ENCODE peak calls at places on chromosomes 4 and X, in four cellular contexts. Q, J, T and H are unnamed samples.

GRCh38 chr4:20251796-20252655 is at the start of gene SLIT2:
- DNase-seq in T (peak), Q (peak), J (peak), H (peak)

GRCh38 chr4:122151982-122152698 is at the start of gene BLTP1:
- DNase-seq in J (peak), T (peak), Q (peak), H (peak)

GRCh38 chr4:82645868-82646267 is 84.1 kb upstream of the TMEM150C start:
- DNase-seq in Q (no peak), T (no peak), J (no peak), H (no peak)

GRCh38 chrX:106331606-106332005 is 163.5 kb downstream of the PWWP3B start:
- DNase-seq in Q (no peak), J (no peak), T (no peak), H (no peak)

GRCh38 chr4:163540448-163540847 is 46.0 kb downstream of the TMA16 start:
- DNase-seq in T (no peak), Q (no peak), J (no peak), H (no peak)

GRCh38 chr4:41882622-41883347 is 52.4 kb upstream of the TMEM33 start:
- DNase-seq in T (no peak), Q (peak), J (peak), H (peak)

GRCh38 chr4:125315571-125316390 is 1.0 kb downstream of the FAT4 start:
- DNase-seq in T (no peak), J (peak), Q (no peak), H (no peak)

GRCh38 chrX:111761578-111762135 is 80.7 kb downstream of the ALG13 start:
- DNase-seq in T (no peak), J (no peak), Q (no peak), H (no peak)

GRCh38 chr4:15400911-15401671 is 26.7 kb upstream of the C1QTNF7 start:
- DNase-seq in J (peak), Q (peak), T (no peak), H (no peak)

GRCh38 chr4:45293335-45293734 is 567.0 kb upstream of the GNPDA2 start:
- DNase-seq in T (no peak), J (no peak), Q (no peak), H (no peak)

GRCh38 chr4:175419120-175419774 is 392.8 kb downstream of the GPM6A start:
- DNase-seq in Q (no peak), J (no peak), T (peak), H (no peak)

GRCh38 chr4:133921280-133922195 is 280.1 kb downstream of the PABPC4L start:
- DNase-seq in T (no peak), Q (no peak), J (no peak), H (no peak)

GRCh38 chrX:79366888-79367749 is at the start of gene ITM2A:
- DNase-seq in J (peak), T (no peak), Q (peak), H (peak)

GRCh38 chr4:101835121-101835904 is 44.8 kb downstream of the BANK1 start:
- DNase-seq in T (no peak), Q (no peak), J (peak), H (no peak)

GRCh38 chr4:152106781-152107321 is 346.0 kb upstream of the GATB start:
- DNase-seq in Q (no peak), J (no peak), T (no peak), H (no peak)

GRCh38 chrX:13022926-13023325 is 21.5 kb downstream of the FAM9C start:
- DNase-seq in Q (no peak), T (no peak), J (no peak), H (no peak)

GRCh38 chr4:101000496-101000895 is 346.8 kb downstream of the PPP3CA start:
- DNase-seq in T (no peak), Q (no peak), J (no peak), H (no peak)

GRCh38 chr4:48654015-48654664 is 125.9 kb downstream of the FRYL start:
- DNase-seq in Q (no peak), T (no peak), J (no peak), H (no peak)

GRCh38 chr4:77849278-77849965 is 13.2 kb upstream of the MRPL1 start:
- DNase-seq in J (no peak), T (no peak), Q (no peak), H (no peak)

GRCh38 chrX:110167952-110168451 is 149.9 kb downstream of the AMMECR1 start:
- DNase-seq in J (no peak), Q (peak), T (no peak), H (no peak)

GRCh38 chrX:20461576-20461975 is 194.9 kb upstream of the RPS6KA3 start:
- DNase-seq in Q (no peak), T (no peak), J (no peak), H (no peak)

GRCh38 chrX:19709812-19710518 is 177.4 kb downstream of the SH3KBP1 start:
- DNase-seq in T (peak), Q (no peak), J (no peak), H (no peak)

GRCh38 chr4:111631157-111631999 is 513.9 kb upstream of the FAM241A start:
- DNase-seq in T (peak), Q (no peak), J (no peak), H (no peak)

GRCh38 chr4:113758361-113758760 is 3.2 kb downstream of the CAMK2D start:
- DNase-seq in J (no peak), Q (no peak), T (no peak), H (no peak)

GRCh38 chr4:21856301-21856700 is 92.3 kb downstream of the KCNIP4 start:
- DNase-seq in Q (no peak), J (no peak), T (no peak), H (no peak)

GRCh38 chr4:73841243-73841925 is 4.9 kb downstream of the CXCL6 start:
- DNase-seq in Q (no peak), J (no peak), T (no peak), H (no peak)

GRCh38 chr4:133150643-133151300 is 1.7 kb downstream of the PCDH10 start:
- DNase-seq in J (no peak), Q (no peak), T (no peak), H (no peak)

GRCh38 chrX:109489174-109489573 is 7.3 kb upstream of the GUCY2F start:
- DNase-seq in T (no peak), J (no peak), Q (no peak), H (no peak)

GRCh38 chr4:92339671-92340070 is 35.9 kb downstream of the GRID2 start:
- DNase-seq in T (no peak), J (no peak), Q (no peak), H (no peak)

GRCh38 chr4:28562913-28563312 is 1702.3 kb downstream of the STIM2 start:
- DNase-seq in T (no peak), J (no peak), Q (no peak), H (no peak)

GRCh38 chrX:47619486-47620302 is at the start of gene SYN1:
- DNase-seq in J (peak), T (peak), Q (peak), H (peak)

GRCh38 chrX:36849407-36849806 is 158.8 kb upstream of the FAM47C start:
- DNase-seq in J (no peak), Q (no peak), T (no peak), H (no peak)

DNA sequence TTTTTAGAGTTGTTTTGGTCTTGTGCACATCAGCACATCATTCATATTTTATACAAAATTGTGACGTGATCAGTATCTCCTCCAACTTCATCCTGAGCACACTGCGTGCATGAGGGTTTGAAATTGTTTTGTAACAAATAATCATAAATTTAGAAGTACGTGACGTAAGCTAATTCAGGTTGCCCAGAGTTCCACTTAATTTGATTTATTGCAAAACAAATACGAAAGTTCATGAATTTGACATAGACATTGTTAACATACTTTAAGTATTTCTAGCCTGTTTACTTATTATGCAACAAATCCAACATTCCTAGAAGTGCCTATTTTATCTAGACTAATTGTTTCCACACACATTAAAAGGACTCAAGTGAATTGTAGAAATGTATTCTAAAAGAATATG is 48.3 kb downstream of the MAP7D3 start:
- DNase-seq in J (no peak), Q (no peak), T (no peak), H (no peak)
- TF ChIP-seq POLR2AphosphoS5 in J (no peak), Q (no peak), T (no peak), H (no peak)

DNA sequence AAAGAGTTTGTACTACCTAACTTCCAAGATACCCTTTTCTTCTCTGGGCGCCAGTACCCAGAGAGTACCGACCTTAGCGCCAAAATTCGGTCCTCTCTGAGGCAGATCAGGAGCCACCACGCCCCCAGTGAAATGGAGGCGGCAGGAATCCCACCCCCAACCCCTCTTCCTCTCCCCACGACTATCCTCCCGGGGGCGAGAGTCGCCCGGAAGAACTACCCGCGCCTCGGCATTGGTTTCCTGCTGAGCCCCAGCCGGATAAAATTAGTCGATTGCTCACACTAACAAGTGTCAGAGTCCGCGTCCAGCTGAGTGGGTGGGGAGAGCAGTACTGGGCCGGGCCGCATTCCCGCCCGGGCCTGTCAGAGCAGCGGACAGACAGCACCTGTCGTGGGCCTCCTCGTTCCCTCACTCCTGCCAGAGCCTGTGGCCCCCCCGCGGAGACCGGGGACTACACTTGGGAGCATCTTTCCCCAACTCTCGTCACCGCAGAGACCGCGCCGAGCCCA is 78.7 kb downstream of the RLIM start:
- DNase-seq in T (no peak), J (peak), Q (no peak), H (peak)
- TF ChIP-seq POLR2AphosphoS5 in T (no peak), J (peak), Q (no peak), H (no peak)

GRCh38 chr4:187893418-187893817 is 102.2 kb upstream of the ZFP42 start:
- DNase-seq in Q (no peak), J (no peak), T (no peak), H (no peak)
- TF ChIP-seq POLR2AphosphoS5 in Q (no peak), J (no peak), T (no peak), H (no peak)

GRCh38 chr4:153532636-153533035 is 66.5 kb downstream of the TMEM131L start:
- DNase-seq in J (no peak), Q (no peak), T (no peak), H (no peak)

GRCh38 chr4:153533387-153533786 is 67.2 kb downstream of the TMEM131L start:
- DNase-seq in J (no peak), T (no peak), Q (no peak), H (no peak)

GRCh38 chr4:153530996-153531375 is 64.8 kb downstream of the TMEM131L start:
- DNase-seq in T (no peak), J (no peak), Q (no peak), H (no peak)

GRCh38 chr4:153530284-153530995 is 64.3 kb downstream of the TMEM131L start:
- DNase-seq in J (no peak), T (no peak), Q (no peak), H (no peak)

DNA sequence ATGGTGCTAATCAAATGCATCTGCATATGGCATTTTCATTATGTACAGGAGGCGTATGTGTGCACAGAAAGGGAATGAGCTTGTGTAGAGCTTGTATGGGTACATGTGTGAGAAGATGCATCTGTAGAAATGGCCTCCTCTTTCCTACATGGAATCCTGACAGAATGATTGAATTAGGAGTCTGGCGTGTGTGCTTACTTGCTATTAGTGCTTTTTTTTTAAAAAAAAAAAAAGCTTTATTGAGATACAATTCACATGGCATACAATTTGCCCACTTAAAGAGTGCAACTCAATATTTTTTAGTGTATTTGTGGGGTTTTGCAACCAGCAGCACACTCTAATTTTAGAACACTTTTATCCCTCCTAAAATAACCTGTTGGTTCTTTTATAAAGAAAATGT is 66.1 kb downstream of the TMEM131L start:
- DNase-seq in Q (no peak), T (no peak), J (no peak), H (no peak)
- TF ChIP-seq POLR2AphosphoS5 in Q (no peak), T (no peak), J (no peak), H (no peak)

GRCh38 chr4:7060346-7061150 is 7.3 kb downstream of the GRPEL1 start:
- DNase-seq in Q (peak), T (no peak), J (no peak), H (no peak)
- TF ChIP-seq POLR2AphosphoS5 in Q (no peak), T (no peak), J (no peak), H (no peak)

GRCh38 chr4:147044241-147044640 is 98.6 kb upstream of the TTC29 start:
- DNase-seq in J (no peak), Q (no peak), T (no peak), H (no peak)

GRCh38 chr4:147054241-147054902 is 108.7 kb upstream of the TTC29 start:
- DNase-seq in Q (no peak), J (no peak), T (no peak), H (no peak)

GRCh38 chr4:147052361-147052760 is 106.7 kb upstream of the TTC29 start:
- DNase-seq in Q (no peak), J (no peak), T (no peak), H (no peak)

GRCh38 chr4:147049940-147050852 is 104.5 kb upstream of the TTC29 start:
- DNase-seq in T (no peak), J (peak), Q (no peak), H (no peak)
- TF ChIP-seq POLR2AphosphoS5 in T (no peak), J (no peak), Q (no peak), H (no peak)

DNA sequence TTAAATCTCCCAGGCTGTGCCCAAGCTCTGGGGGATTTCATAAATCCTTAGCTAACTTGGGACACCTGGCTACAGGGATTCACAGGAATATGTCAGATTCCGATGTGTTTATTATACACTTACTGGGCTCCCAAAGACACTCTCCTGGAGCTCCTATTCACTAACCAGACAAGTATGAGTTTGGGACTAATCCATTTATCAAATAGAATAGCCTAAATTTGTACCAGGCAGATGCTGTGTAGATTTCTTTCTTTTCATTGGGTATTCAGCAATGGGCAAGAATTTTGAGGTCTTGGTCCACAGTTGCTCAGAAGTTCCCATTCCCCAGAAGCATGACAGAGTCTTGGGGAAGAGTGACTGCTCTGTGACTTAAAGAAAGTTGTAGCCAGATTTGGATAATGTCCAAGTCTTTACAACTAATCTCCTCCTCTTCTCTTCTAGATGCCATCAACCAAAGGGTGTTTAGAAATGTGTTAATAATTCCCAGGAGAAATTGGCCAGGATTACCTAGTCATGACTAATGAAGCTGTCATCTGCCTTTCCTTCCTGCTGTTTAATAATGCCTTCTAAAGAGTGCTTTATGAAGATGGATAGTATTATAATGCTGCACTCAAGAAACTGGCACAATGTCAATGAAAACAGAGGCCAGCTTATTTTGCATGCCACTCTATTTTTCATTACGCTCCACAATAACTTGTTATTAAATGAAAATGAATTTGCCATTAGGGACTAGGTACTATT is 120.9 kb downstream of the CHIC2 start:
- DNase-seq in Q (no peak), T (peak), J (no peak), H (no peak)
- TF ChIP-seq POLR2AphosphoS5 in Q (no peak), T (no peak), J (no peak), H (no peak)

DNA sequence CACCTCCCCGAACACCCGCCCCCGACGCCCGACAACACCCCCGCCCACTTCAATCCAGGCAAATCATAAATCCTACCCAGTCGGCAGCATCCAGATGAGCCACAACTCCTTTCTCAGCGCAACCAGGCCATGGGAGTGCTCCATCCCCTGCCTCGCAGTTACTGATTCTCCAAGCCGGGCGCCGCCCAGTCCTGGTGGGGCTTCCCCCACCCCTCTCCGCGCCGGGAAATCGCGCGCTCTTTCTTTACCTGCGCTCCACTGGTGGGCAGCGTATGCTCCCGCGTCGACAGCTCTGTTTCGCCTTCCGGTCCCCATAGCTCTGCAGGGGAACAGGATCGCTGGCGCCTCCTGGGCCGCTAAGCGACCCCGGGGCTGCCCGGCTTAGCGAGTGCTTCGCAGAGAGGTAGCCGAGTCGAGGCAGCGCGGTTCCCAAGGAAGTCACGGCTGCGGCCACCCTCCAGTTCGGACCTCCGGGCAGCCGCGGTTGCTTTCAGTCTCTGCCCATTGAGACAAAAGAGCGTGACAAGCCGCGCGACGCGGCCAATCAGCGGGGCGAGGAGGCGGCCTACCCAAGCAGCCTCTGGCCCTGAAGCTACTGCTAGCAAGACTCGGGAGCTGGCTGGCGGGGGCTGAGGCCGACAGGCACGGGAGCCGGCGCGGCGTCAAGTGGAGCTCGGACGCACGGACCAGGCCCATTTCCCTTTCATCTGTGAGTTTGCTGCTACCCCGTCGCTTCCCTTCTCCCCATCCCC is 43.7 kb upstream of the TMSB15B start:
- DNase-seq in J (peak), T (no peak), Q (no peak), H (peak)
- TF ChIP-seq POLR2AphosphoS5 in J (no peak), T (no peak), Q (no peak), H (peak)

DNA sequence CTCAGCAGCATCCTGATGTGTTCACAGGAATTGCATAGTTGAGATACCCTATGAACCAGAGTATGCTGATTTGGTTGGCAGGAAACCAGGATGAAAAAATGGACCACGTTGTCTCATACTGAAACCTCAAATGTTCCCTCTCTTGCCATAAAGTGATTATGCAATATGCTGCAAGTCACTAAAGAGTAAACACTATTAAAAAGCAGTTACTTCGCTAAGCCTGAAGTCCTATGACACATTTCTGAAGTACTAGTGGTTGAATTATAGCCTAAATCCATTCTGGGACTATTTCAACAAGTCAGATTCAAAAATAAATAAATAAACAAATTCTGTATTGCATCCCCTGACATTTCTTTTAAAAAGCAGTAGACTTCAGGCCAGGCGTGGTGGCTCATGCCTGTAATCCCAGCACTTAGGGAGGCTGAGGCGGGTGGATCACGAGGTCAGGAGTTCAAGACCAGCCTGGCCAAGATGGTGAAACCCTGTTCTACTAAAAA is 106.0 kb upstream of the NAP1L5 start:
- DNase-seq in Q (no peak), T (no peak), J (peak), H (no peak)
- TF ChIP-seq POLR2AphosphoS5 in Q (no peak), T (no peak), J (peak), H (no peak)

GRCh38 chr4:13384055-13384454 is 100.1 kb downstream of the RAB28 start:
- DNase-seq in J (no peak), Q (no peak), T (no peak), H (no peak)
- TF ChIP-seq POLR2AphosphoS5 in J (no peak), Q (no peak), T (no peak), H (no peak)